ENCODE peak calls at places on chromosomes 1 and 21, in ten cellular contexts. One of them, this sample, is unnamed.

GRCh38 chr1:110605446-110605845 is 712 bp downstream of the KCNA2 start:
- DNase-seq in HFF-Myc: no peak
- DNase-seq in HCT116: no peak
- DNase-seq in Peyer's patch: no peak
- DNase-seq in ascending aorta: no peak
- DNase-seq in epithelial cell of esophagus: no peak
- DNase-seq in lung: no peak
- DNase-seq in A673: no peak
- DNase-seq in foreskin fibroblast: no peak
- DNase-seq in pancreas: no peak
- DNase-seq in this sample: no peak

GRCh38 chr21:32190491-32191144 is 88.2 kb downstream of the MIS18A start:
- DNase-seq in HFF-Myc: no peak
- DNase-seq in HCT116: no peak
- DNase-seq in Peyer's patch: no peak
- DNase-seq in ascending aorta: no peak
- DNase-seq in epithelial cell of esophagus: no peak
- DNase-seq in lung: peak; percentile 9
- DNase-seq in A673: no peak
- DNase-seq in foreskin fibroblast: no peak
- DNase-seq in pancreas: no peak
- DNase-seq in this sample: no peak

GRCh38 chr1:207058878-207059867 is 6.1 kb downstream of the PFKFB2 start:
- DNase-seq in HFF-Myc: no peak
- DNase-seq in HCT116: no peak
- DNase-seq in Peyer's patch: no peak
- DNase-seq in ascending aorta: no peak
- DNase-seq in epithelial cell of esophagus: no peak
- DNase-seq in lung: no peak
- DNase-seq in A673: no peak
- DNase-seq in foreskin fibroblast: no peak
- DNase-seq in pancreas: no peak
- DNase-seq in this sample: no peak

GRCh38 chr1:174060090-174060489 is 37.9 kb upstream of the RC3H1 start:
- DNase-seq in HFF-Myc: no peak
- DNase-seq in HCT116: no peak
- DNase-seq in Peyer's patch: no peak
- DNase-seq in ascending aorta: no peak
- DNase-seq in epithelial cell of esophagus: no peak
- DNase-seq in lung: no peak
- DNase-seq in A673: peak; percentile 41
- DNase-seq in foreskin fibroblast: no peak
- DNase-seq in pancreas: no peak
- DNase-seq in this sample: no peak

GRCh38 chr21:23740463-23740862 is 1866.8 kb downstream of the MRPL39 start:
- DNase-seq in HFF-Myc: no peak
- DNase-seq in HCT116: no peak
- DNase-seq in Peyer's patch: no peak
- DNase-seq in ascending aorta: no peak
- DNase-seq in epithelial cell of esophagus: no peak
- DNase-seq in lung: no peak
- DNase-seq in A673: peak; percentile 4
- DNase-seq in foreskin fibroblast: no peak
- DNase-seq in pancreas: no peak
- DNase-seq in this sample: no peak

GRCh38 chr1:84996846-84997666 is at the start of gene MCOLN2:
- DNase-seq in HFF-Myc: no peak
- DNase-seq in HCT116: no peak
- DNase-seq in Peyer's patch: peak; percentile 59
- DNase-seq in ascending aorta: no peak
- DNase-seq in epithelial cell of esophagus: peak; percentile 21
- DNase-seq in lung: no peak
- DNase-seq in A673: peak; percentile 62
- DNase-seq in foreskin fibroblast: peak; percentile 8
- DNase-seq in pancreas: peak; percentile 69
- DNase-seq in this sample: peak; percentile 10

GRCh38 chr1:31238986-31239613 is 587 bp downstream of the NKAIN1 start:
- DNase-seq in HFF-Myc: no peak
- DNase-seq in HCT116: no peak
- DNase-seq in Peyer's patch: peak; percentile 50
- DNase-seq in ascending aorta: no peak
- DNase-seq in epithelial cell of esophagus: peak; percentile 19
- DNase-seq in lung: no peak
- DNase-seq in A673: peak; percentile 50
- DNase-seq in foreskin fibroblast: no peak
- DNase-seq in pancreas: no peak
- DNase-seq in this sample: no peak

GRCh38 chr1:64838486-64838885 is 93.6 kb downstream of the RAVER2 start:
- DNase-seq in HFF-Myc: no peak
- DNase-seq in HCT116: no peak
- DNase-seq in Peyer's patch: no peak
- DNase-seq in ascending aorta: no peak
- DNase-seq in epithelial cell of esophagus: peak; percentile 13
- DNase-seq in lung: no peak
- DNase-seq in A673: no peak
- DNase-seq in foreskin fibroblast: no peak
- DNase-seq in pancreas: no peak
- DNase-seq in this sample: no peak

GRCh38 chr1:59156526-59157196 is 140.2 kb upstream of the FGGY start:
- DNase-seq in HFF-Myc: no peak
- DNase-seq in HCT116: peak; percentile 60
- DNase-seq in Peyer's patch: no peak
- DNase-seq in ascending aorta: no peak
- DNase-seq in epithelial cell of esophagus: no peak
- DNase-seq in lung: no peak
- DNase-seq in A673: peak; percentile 87
- DNase-seq in foreskin fibroblast: no peak
- DNase-seq in pancreas: peak; percentile 41
- DNase-seq in this sample: peak; percentile 47

GRCh38 chr1:8992936-8993687 is 33.1 kb downstream of the SLC2A7 start:
- DNase-seq in HFF-Myc: no peak
- DNase-seq in HCT116: no peak
- DNase-seq in Peyer's patch: no peak
- DNase-seq in ascending aorta: no peak
- DNase-seq in epithelial cell of esophagus: no peak
- DNase-seq in lung: no peak
- DNase-seq in A673: no peak
- DNase-seq in foreskin fibroblast: no peak
- DNase-seq in pancreas: no peak
- DNase-seq in this sample: no peak
- TF ChIP-seq CTCF in HFF-Myc: peak; percentile 6
- TF ChIP-seq CTCF in HCT116: peak; percentile 46
- TF ChIP-seq CTCF in Peyer's patch: peak; percentile 26
- TF ChIP-seq CTCF in ascending aorta: no peak
- TF ChIP-seq CTCF in epithelial cell of esophagus: peak; percentile 13
- TF ChIP-seq CTCF in lung: no peak
- TF ChIP-seq CTCF in A673: peak; percentile 42
- TF ChIP-seq CTCF in foreskin fibroblast: peak; percentile 28
- TF ChIP-seq CTCF in pancreas: no peak
- TF ChIP-seq CTCF in this sample: peak; percentile 34

GRCh38 chr1:61230523-61230922 is 148.2 kb downstream of the NFIA start:
- DNase-seq in HFF-Myc: no peak
- DNase-seq in HCT116: no peak
- DNase-seq in Peyer's patch: peak; percentile 61
- DNase-seq in ascending aorta: no peak
- DNase-seq in epithelial cell of esophagus: no peak
- DNase-seq in lung: no peak
- DNase-seq in A673: no peak
- DNase-seq in foreskin fibroblast: no peak
- DNase-seq in pancreas: no peak
- DNase-seq in this sample: no peak

GRCh38 chr1:61224609-61225008 is 142.2 kb downstream of the NFIA start:
- DNase-seq in HFF-Myc: no peak
- DNase-seq in HCT116: no peak
- DNase-seq in Peyer's patch: no peak
- DNase-seq in ascending aorta: no peak
- DNase-seq in epithelial cell of esophagus: no peak
- DNase-seq in lung: no peak
- DNase-seq in A673: peak; percentile 74
- DNase-seq in foreskin fibroblast: no peak
- DNase-seq in pancreas: no peak
- DNase-seq in this sample: no peak

GRCh38 chr1:61227857-61228557 is 145.6 kb downstream of the NFIA start:
- DNase-seq in HFF-Myc: no peak
- DNase-seq in HCT116: no peak
- DNase-seq in Peyer's patch: no peak
- DNase-seq in ascending aorta: no peak
- DNase-seq in epithelial cell of esophagus: no peak
- DNase-seq in lung: no peak
- DNase-seq in A673: no peak
- DNase-seq in foreskin fibroblast: no peak
- DNase-seq in pancreas: no peak
- DNase-seq in this sample: no peak

GRCh38 chr1:61225478-61225877 is 143.1 kb downstream of the NFIA start:
- DNase-seq in HFF-Myc: no peak
- DNase-seq in HCT116: no peak
- DNase-seq in Peyer's patch: no peak
- DNase-seq in ascending aorta: no peak
- DNase-seq in epithelial cell of esophagus: no peak
- DNase-seq in lung: no peak
- DNase-seq in A673: no peak
- DNase-seq in foreskin fibroblast: no peak
- DNase-seq in pancreas: no peak
- DNase-seq in this sample: no peak

DNA sequence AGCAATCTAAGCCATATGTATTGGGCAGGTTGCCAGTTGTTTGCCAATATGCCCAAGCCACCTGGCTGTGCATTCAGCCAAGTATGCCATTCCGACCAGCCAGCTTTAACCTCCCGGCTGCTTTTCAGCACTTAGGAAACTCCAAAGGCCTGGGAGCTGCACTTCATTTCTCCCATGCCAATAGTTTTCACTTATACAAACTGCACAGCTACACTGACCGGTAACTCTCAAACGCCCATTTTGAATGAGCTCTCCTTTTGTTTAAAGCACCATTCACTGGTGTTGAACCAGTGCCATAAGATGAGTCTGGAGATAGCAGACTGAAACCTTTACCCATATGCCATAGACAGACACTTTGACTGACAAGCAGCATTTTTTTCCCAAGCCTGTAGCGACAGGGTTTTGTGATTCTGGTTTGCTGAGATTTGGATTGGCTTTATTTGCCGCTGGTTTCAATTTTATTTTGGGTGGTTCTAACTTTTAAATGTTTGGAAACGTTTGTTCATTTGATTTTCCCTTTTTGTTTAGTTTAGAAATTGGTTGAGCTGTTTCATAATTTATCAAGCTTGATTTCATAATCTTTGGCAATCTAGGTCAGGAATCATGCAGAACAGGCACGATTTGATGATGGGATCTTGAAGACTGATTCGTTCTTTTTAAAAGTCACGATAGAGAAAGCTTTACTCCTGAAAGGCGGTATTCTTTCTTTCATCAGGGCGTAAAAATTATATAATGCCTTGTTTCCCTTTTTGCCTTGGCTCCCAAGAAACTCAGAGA is 144.6 kb downstream of the NFIA start:
- DNase-seq in HFF-Myc: no peak
- DNase-seq in HCT116: no peak
- DNase-seq in Peyer's patch: no peak
- DNase-seq in ascending aorta: no peak
- DNase-seq in epithelial cell of esophagus: peak; percentile 62
- DNase-seq in lung: no peak
- DNase-seq in A673: peak; percentile 54
- DNase-seq in foreskin fibroblast: no peak
- DNase-seq in pancreas: peak; percentile 32
- DNase-seq in this sample: no peak
- H3K4me3 ChIP-seq in HFF-Myc: no peak overlapping the region
- H3K4me3 ChIP-seq in HCT116: no peak overlapping the region
- H3K4me3 ChIP-seq in Peyer's patch: no peak overlapping the region
- H3K4me3 ChIP-seq in ascending aorta: peak overlapping the region; percentile 48
- H3K4me3 ChIP-seq in epithelial cell of esophagus: no peak overlapping the region
- H3K4me3 ChIP-seq in lung: no peak overlapping the region
- H3K4me3 ChIP-seq in A673: no peak overlapping the region
- H3K4me3 ChIP-seq in foreskin fibroblast: peak overlapping the region; percentile 19
- H3K4me3 ChIP-seq in pancreas: no peak overlapping the region
- H3K4me3 ChIP-seq in this sample: no peak overlapping the region

DNA sequence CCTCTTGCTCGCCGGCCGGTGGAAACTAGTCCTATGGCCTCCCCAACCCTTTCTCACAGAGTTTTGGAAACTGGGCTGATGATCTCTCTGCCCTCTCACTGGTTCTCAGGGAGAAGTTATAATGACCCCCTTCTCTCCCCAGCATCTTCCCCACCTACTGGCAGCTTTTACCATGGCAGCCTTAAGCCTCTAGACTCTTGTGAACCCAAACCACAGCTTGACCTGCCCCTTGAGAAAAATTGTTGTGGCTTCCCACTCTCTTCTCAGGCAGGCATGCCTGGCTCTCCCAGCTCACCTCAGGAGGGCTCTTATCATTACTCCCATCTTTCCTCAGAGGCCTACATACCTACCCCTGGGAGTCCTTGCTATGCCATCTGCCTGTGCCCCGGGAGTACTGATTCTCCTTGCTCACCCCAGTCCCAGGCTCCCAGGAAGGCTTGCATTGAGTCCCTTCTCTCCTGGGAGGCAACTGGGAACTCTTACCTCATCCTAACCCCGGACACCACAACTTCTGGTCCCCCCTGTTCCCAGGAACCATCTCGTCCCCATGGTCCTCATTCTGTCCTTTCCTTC is 1.6 kb downstream of the NSUN4 start:
- DNase-seq in HFF-Myc: no peak
- DNase-seq in HCT116: no peak
- DNase-seq in Peyer's patch: no peak
- DNase-seq in ascending aorta: no peak
- DNase-seq in epithelial cell of esophagus: peak; percentile 10
- DNase-seq in lung: no peak
- DNase-seq in A673: peak; percentile 46
- DNase-seq in foreskin fibroblast: peak; percentile 25
- DNase-seq in pancreas: no peak
- DNase-seq in this sample: peak; percentile 46
- TF ChIP-seq CTCF in HFF-Myc: peak; percentile 44
- TF ChIP-seq CTCF in HCT116: peak; percentile 45
- TF ChIP-seq CTCF in Peyer's patch: no peak
- TF ChIP-seq CTCF in ascending aorta: peak; percentile 9
- TF ChIP-seq CTCF in epithelial cell of esophagus: peak; percentile 38
- TF ChIP-seq CTCF in lung: no peak
- TF ChIP-seq CTCF in A673: peak; percentile 32
- TF ChIP-seq CTCF in foreskin fibroblast: peak; percentile 28
- TF ChIP-seq CTCF in pancreas: no peak
- TF ChIP-seq CTCF in this sample: peak; percentile 41

DNA sequence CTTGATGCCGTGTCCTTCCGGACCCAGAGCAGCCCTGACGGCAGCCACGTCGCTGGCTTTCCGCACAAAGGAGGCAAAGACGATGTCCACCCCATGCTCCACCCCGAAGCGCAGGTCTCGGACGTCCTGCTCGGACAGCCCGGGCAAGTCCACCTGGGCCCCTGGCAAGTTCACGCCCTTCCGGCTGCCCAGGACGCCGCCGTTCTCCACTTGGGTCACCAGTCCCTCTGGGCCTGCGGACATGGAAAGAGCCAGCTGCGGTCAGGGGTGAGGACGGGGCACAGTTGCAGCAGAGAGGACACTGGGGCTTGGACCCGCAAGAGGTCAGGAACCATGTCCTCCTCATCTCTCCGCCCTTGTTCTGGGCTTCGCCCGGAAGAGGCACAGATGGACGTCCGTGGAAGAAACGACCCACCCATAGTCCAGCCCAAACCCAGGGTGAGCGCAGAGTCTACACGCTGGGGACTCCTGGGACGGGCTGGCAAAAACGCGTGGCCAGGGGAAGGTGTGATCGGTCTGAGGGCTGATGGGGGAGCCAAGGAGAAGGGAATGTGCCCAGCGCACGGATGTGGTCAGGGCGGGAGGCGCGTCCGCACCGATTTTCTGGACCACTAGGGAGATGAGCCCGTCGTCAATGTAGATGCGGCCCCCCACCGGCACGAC is 6.6 kb downstream of the PKLR start:
- DNase-seq in HFF-Myc: no peak
- DNase-seq in HCT116: no peak
- DNase-seq in Peyer's patch: no peak
- DNase-seq in ascending aorta: no peak
- DNase-seq in epithelial cell of esophagus: no peak
- DNase-seq in lung: no peak
- DNase-seq in A673: no peak
- DNase-seq in foreskin fibroblast: no peak
- DNase-seq in pancreas: no peak
- DNase-seq in this sample: no peak
- H3K4me3 ChIP-seq in HFF-Myc: no peak overlapping the region
- H3K4me3 ChIP-seq in HCT116: no peak overlapping the region
- H3K4me3 ChIP-seq in Peyer's patch: no peak overlapping the region
- H3K4me3 ChIP-seq in ascending aorta: peak overlapping the region; percentile 44
- H3K4me3 ChIP-seq in epithelial cell of esophagus: no peak overlapping the region
- H3K4me3 ChIP-seq in lung: no peak overlapping the region
- H3K4me3 ChIP-seq in A673: no peak overlapping the region
- H3K4me3 ChIP-seq in foreskin fibroblast: no peak overlapping the region
- H3K4me3 ChIP-seq in pancreas: no peak overlapping the region
- H3K4me3 ChIP-seq in this sample: no peak overlapping the region